ENCODE peak calls at places on chromosomes 4 and X, in seven cellular contexts. R, F, E, O, A, K and Q are unnamed samples.

GRCh38 chr4:119017634-119018033 is 118.0 kb upstream of the MYOZ2 start:
- DNase-seq in A (no peak), F (no peak), O (no peak), K (no peak), E (no peak), R (no peak), Q (no peak)

GRCh38 chrX:101417981-101418841 is 10.2 kb downstream of the HNRNPH2 start:
- DNase-seq in F (peak; percentile 72), O (peak; percentile 79), A (peak; percentile 22), R (peak; percentile 67), K (peak; percentile 58), E (peak; percentile 81), Q (peak; percentile 81)

GRCh38 chr4:40265910-40266274 is 69.1 kb downstream of the RHOH start:
- DNase-seq in F (no peak), O (no peak), K (no peak), E (no peak), R (no peak), A (no peak), Q (no peak)

GRCh38 chrX:45623266-45623665 is 422.6 kb upstream of the DIPK2B start:
- DNase-seq in R (no peak), O (no peak), K (no peak), A (no peak), F (no peak), E (no peak), Q (no peak)

GRCh38 chrX:104098151-104098808 is 14.0 kb upstream of the ZCCHC18 start:
- DNase-seq in E (no peak), R (no peak), A (peak; percentile 27), K (peak; percentile 57), O (no peak), F (no peak), Q (peak; percentile 60)

GRCh38 chrX:57156397-57157049 is 19.3 kb upstream of the SPIN2A start:
- DNase-seq in R (no peak), K (no peak), O (no peak), A (no peak), F (no peak), E (no peak), Q (no peak)

GRCh38 chr4:105887508-105887907 is 7.8 kb upstream of the NPNT start:
- DNase-seq in O (no peak), R (no peak), A (no peak), F (no peak), K (no peak), E (no peak), Q (no peak)

GRCh38 chr4:74501579-74501978 is 56.6 kb downstream of the AREG start:
- DNase-seq in R (no peak), A (no peak), O (no peak), K (no peak), E (no peak), F (no peak), Q (no peak)

GRCh38 chr4:182695009-182695408 is 222.2 kb downstream of the DCTD start:
- DNase-seq in R (no peak), E (no peak), F (peak; percentile 29), O (no peak), K (no peak), A (no peak), Q (no peak)

GRCh38 chrX:100587846-100588245 is 3.1 kb downstream of the TNMD start:
- DNase-seq in E (no peak), R (no peak), A (no peak), F (no peak), K (no peak), O (no peak), Q (no peak)

GRCh38 chrX:10015711-10016515 is 48.8 kb downstream of the CLDN34 start:
- DNase-seq in R (no peak), K (peak; percentile 47), A (peak; percentile 8), O (peak; percentile 77), F (peak; percentile 62), E (peak; percentile 67), Q (peak; percentile 19)

GRCh38 chr4:84479663-84480062 is 19.4 kb downstream of the NKX6-1 start:
- DNase-seq in O (no peak), F (no peak), E (no peak), R (no peak), K (no peak), A (no peak), Q (no peak)

GRCh38 chrX:18994713-18995112 is 10.8 kb upstream of the PHKA2 start:
- DNase-seq in A (no peak), K (no peak), E (no peak), F (no peak), R (no peak), O (no peak), Q (no peak)

GRCh38 chr4:14877246-14878220 is 124.7 kb upstream of the CPEB2 start:
- DNase-seq in O (no peak), E (no peak), K (no peak), A (no peak), F (no peak), R (peak; percentile 35), Q (no peak)

GRCh38 chr4:186104895-186105720 is 604 bp downstream of the FAM149A start:
- DNase-seq in E (peak; percentile 56), K (peak; percentile 31), A (peak; percentile 29), O (no peak), R (no peak), F (no peak), Q (peak; percentile 25)

GRCh38 chr4:150308824-150309472 is 230.7 kb downstream of the DCLK2 start:
- DNase-seq in A (no peak), F (no peak), K (no peak), E (no peak), R (no peak), O (no peak), Q (no peak)

GRCh38 chr4:7254736-7255487 is 62.6 kb downstream of the SORCS2 start:
- DNase-seq in F (peak; percentile 42), R (no peak), K (no peak), A (no peak), O (no peak), E (no peak), Q (no peak)

GRCh38 chrX:44459501-44459900 is 83.2 kb downstream of the FUNDC1 start:
- DNase-seq in F (no peak), R (no peak), O (no peak), A (no peak), E (no peak), K (no peak), Q (no peak)

GRCh38 chr4:125140966-125141495 is 173.7 kb upstream of the FAT4 start:
- DNase-seq in F (no peak), E (no peak), R (no peak), O (no peak), K (no peak), A (no peak), Q (no peak)

GRCh38 chr4:54233697-54234496 is 4.8 kb downstream of the PDGFRA start:
- DNase-seq in K (peak; percentile 86), F (peak; percentile 75), R (peak; percentile 74), E (peak; percentile 87), O (peak; percentile 87), A (peak; percentile 64), Q (peak; percentile 87)

GRCh38 chr4:23934915-23935314 is 45.1 kb upstream of the PPARGC1A start:
- DNase-seq in F (peak; percentile 70), O (peak; percentile 87), A (peak; percentile 90), R (peak; percentile 74), K (no peak), E (peak; percentile 88), Q (no peak)

GRCh38 chr4:38905657-38906398 is 38.2 kb downstream of the FAM114A1 start:
- DNase-seq in K (peak; percentile 43), F (no peak), E (no peak), A (no peak), R (no peak), O (no peak), Q (no peak)

GRCh38 chr4:73761856-73762255 is 21.5 kb downstream of the CXCL8 start:
- DNase-seq in K (no peak), O (no peak), R (no peak), A (no peak), F (no peak), E (no peak), Q (no peak)

GRCh38 chr4:182370491-182370890 is 127.3 kb downstream of the TENM3 start:
- DNase-seq in A (no peak), K (no peak), E (no peak), F (no peak), R (no peak), O (no peak), Q (no peak)

GRCh38 chr4:75254745-75255144 is 259.5 kb downstream of the RCHY1 start:
- DNase-seq in F (no peak), A (no peak), E (no peak), R (no peak), O (no peak), K (no peak), Q (no peak)

GRCh38 chr4:4990857-4991540 is 28.3 kb downstream of the CYTL1 start:
- DNase-seq in A (no peak), R (peak; percentile 57), K (peak; percentile 84), O (peak; percentile 91), E (peak; percentile 88), F (peak; percentile 72), Q (peak; percentile 51)

GRCh38 chrX:2315434-2315833 is 185.3 kb downstream of the DHRSX start:
- DNase-seq in K (no peak), O (no peak), F (no peak), E (no peak), R (no peak), A (no peak), Q (no peak)

GRCh38 chrX:2316534-2316933 is 184.2 kb downstream of the DHRSX start:
- DNase-seq in E (no peak), O (no peak), A (no peak), F (no peak), K (no peak), R (no peak), Q (no peak)

GRCh38 chrX:2313864-2314646 is 186.7 kb downstream of the DHRSX start:
- DNase-seq in F (no peak), K (no peak), E (no peak), O (no peak), R (no peak), A (no peak), Q (no peak)

DNA sequence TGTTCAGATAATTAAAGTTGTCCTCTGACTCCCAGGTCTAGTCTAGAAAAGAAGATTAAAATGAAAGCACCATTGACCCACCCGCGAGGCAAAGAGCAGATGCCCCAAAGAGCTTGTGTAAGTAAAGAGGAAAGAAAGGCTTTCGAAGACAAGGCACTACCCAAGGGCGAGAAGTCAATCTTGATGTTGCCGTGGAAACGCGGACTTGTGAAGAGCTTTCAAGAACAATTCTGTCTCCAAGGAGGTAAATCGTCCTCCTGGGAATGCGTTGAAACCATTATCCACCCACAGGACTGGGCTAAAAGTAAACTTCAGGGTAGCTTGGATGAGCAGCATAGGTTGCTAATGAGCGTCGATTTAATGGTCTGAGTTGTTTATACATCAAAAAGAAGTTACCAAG is 189.3 kb downstream of the DHRSX start:
- DNase-seq in R (no peak), K (no peak), O (no peak), F (no peak), E (no peak), A (no peak), Q (no peak)
- H3K4me1 ChIP-seq in R (no peaks in the 10 kb centered on the region), K (no peaks in the 10 kb centered on the region), O (no peaks in the 10 kb centered on the region), F (no peaks in the 10 kb centered on the region), E (no peaks in the 10 kb centered on the region), A (no peaks in the 10 kb centered on the region), Q (no peaks in the 10 kb centered on the region)

GRCh38 chrX:137573356-137574101 is 7.6 kb downstream of the ZIC3 start:
- DNase-seq in A (no peak), K (no peak), O (no peak), R (no peak), F (no peak), E (no peak), Q (no peak)
- H3K4me3 ChIP-seq in A (no peak overlapping the region), K (no peak overlapping the region), O (no peak overlapping the region), R (no peak overlapping the region), F (no peak overlapping the region), E (no peak overlapping the region), Q (no peak overlapping the region)

GRCh38 chr4:53015681-53016080 is 153.6 kb downstream of the RASL11B start:
- DNase-seq in A (no peak), E (no peak), O (no peak), K (peak; percentile 76), F (no peak), R (no peak), Q (no peak)
- H3K4me1 ChIP-seq in A (peaks cover 4% of the 10 kb centered on the region), E (peaks cover 26% of the 10 kb centered on the region), O (peaks cover 29% of the 10 kb centered on the region), K (peaks cover 25% of the 10 kb centered on the region), F (peaks cover 67% of the 10 kb centered on the region), R (no peaks in the 10 kb centered on the region), Q (peaks cover 52% of the 10 kb centered on the region)

GRCh38 chr4:41865981-41866798 is 69.0 kb upstream of the TMEM33 start:
- DNase-seq in K (no peak), F (no peak), R (no peak), A (no peak), O (no peak), E (no peak), Q (no peak)
- H3K4me3 ChIP-seq in K (no peak overlapping the region), F (peak overlapping the region; percentile 18), R (no peak overlapping the region), A (no peak overlapping the region), O (no peak overlapping the region), E (no peak overlapping the region), Q (no peak overlapping the region)